ENCODE peak calls at places on chromosomes 6 and 20, in eight cellular contexts. One of them, this sample, is unnamed.

GRCh38 chr6:133376743-133377142 is 135.6 kb downstream of the EYA4 start:
- DNase-seq in neural progenitor cell: no peak
- DNase-seq in choroid plexus epithelial cell: no peak
- DNase-seq in adrenal gland: no peak
- DNase-seq in epithelial cell of proximal tubule: no peak
- DNase-seq in HFF-Myc: no peak
- DNase-seq in psoas muscle: no peak
- DNase-seq in lower lobe of right lung: no peak
- DNase-seq in this sample: no peak

GRCh38 chr6:26290941-26291340 is 74.1 kb upstream of the BTN3A2 start:
- DNase-seq in choroid plexus epithelial cell: peak; percentile 29
- DNase-seq in HFF-Myc: no peak
- DNase-seq in adrenal gland: no peak
- DNase-seq in neural progenitor cell: no peak
- DNase-seq in epithelial cell of proximal tubule: no peak
- DNase-seq in psoas muscle: no peak
- DNase-seq in lower lobe of right lung: no peak
- DNase-seq in this sample: no peak

GRCh38 chr20:2539341-2539740 is 3.0 kb downstream of the TMC2 start:
- DNase-seq in choroid plexus epithelial cell: no peak
- DNase-seq in neural progenitor cell: no peak
- DNase-seq in lower lobe of right lung: no peak
- DNase-seq in adrenal gland: no peak
- DNase-seq in HFF-Myc: no peak
- DNase-seq in epithelial cell of proximal tubule: no peak
- DNase-seq in psoas muscle: no peak
- DNase-seq in this sample: no peak

GRCh38 chr6:117417851-117418250 is 7.9 kb downstream of the ROS1 start:
- DNase-seq in neural progenitor cell: no peak
- DNase-seq in lower lobe of right lung: no peak
- DNase-seq in epithelial cell of proximal tubule: no peak
- DNase-seq in adrenal gland: no peak
- DNase-seq in HFF-Myc: no peak
- DNase-seq in choroid plexus epithelial cell: no peak
- DNase-seq in psoas muscle: no peak
- DNase-seq in this sample: no peak

GRCh38 chr6:148817689-148818088 is 70.9 kb downstream of the UST start:
- DNase-seq in lower lobe of right lung: no peak
- DNase-seq in neural progenitor cell: no peak
- DNase-seq in psoas muscle: no peak
- DNase-seq in adrenal gland: no peak
- DNase-seq in choroid plexus epithelial cell: no peak
- DNase-seq in HFF-Myc: no peak
- DNase-seq in epithelial cell of proximal tubule: no peak
- DNase-seq in this sample: no peak

GRCh38 chr6:125312478-125312877 is 10.7 kb upstream of the HDDC2 start:
- DNase-seq in choroid plexus epithelial cell: no peak
- DNase-seq in psoas muscle: no peak
- DNase-seq in HFF-Myc: no peak
- DNase-seq in adrenal gland: peak; percentile 43
- DNase-seq in lower lobe of right lung: no peak
- DNase-seq in epithelial cell of proximal tubule: no peak
- DNase-seq in neural progenitor cell: no peak
- DNase-seq in this sample: no peak

GRCh38 chr20:1875762-1876161 is 19.4 kb upstream of the SIRPA start:
- DNase-seq in choroid plexus epithelial cell: no peak
- DNase-seq in psoas muscle: no peak
- DNase-seq in HFF-Myc: no peak
- DNase-seq in lower lobe of right lung: no peak
- DNase-seq in adrenal gland: no peak
- DNase-seq in neural progenitor cell: no peak
- DNase-seq in epithelial cell of proximal tubule: no peak
- DNase-seq in this sample: no peak

GRCh38 chr20:18279231-18279630 is 9.1 kb upstream of the ZNF133 start:
- DNase-seq in adrenal gland: no peak
- DNase-seq in choroid plexus epithelial cell: no peak
- DNase-seq in lower lobe of right lung: no peak
- DNase-seq in epithelial cell of proximal tubule: no peak
- DNase-seq in neural progenitor cell: no peak
- DNase-seq in psoas muscle: no peak
- DNase-seq in HFF-Myc: no peak
- DNase-seq in this sample: no peak

GRCh38 chr20:49615401-49616153 is 47.6 kb upstream of the PTGIS start:
- DNase-seq in psoas muscle: peak; percentile 93
- DNase-seq in neural progenitor cell: no peak
- DNase-seq in lower lobe of right lung: no peak
- DNase-seq in HFF-Myc: no peak
- DNase-seq in adrenal gland: peak; percentile 95
- DNase-seq in choroid plexus epithelial cell: no peak
- DNase-seq in epithelial cell of proximal tubule: no peak
- DNase-seq in this sample: peak; percentile 82

GRCh38 chr6:13328076-13328874 is at the start of gene TBC1D7:
- DNase-seq in lower lobe of right lung: peak; percentile 93
- DNase-seq in epithelial cell of proximal tubule: peak; percentile 37
- DNase-seq in adrenal gland: peak; percentile 93
- DNase-seq in choroid plexus epithelial cell: peak; percentile 94
- DNase-seq in neural progenitor cell: peak; percentile 94
- DNase-seq in psoas muscle: peak; percentile 97
- DNase-seq in HFF-Myc: peak; percentile 65
- DNase-seq in this sample: peak; percentile 93

GRCh38 chr20:36399147-36399968 is 93.2 kb downstream of the DLGAP4 start:
- DNase-seq in neural progenitor cell: peak; percentile 83
- DNase-seq in psoas muscle: no peak
- DNase-seq in epithelial cell of proximal tubule: no peak
- DNase-seq in HFF-Myc: peak; percentile 32
- DNase-seq in lower lobe of right lung: no peak
- DNase-seq in choroid plexus epithelial cell: peak; percentile 56
- DNase-seq in adrenal gland: peak; percentile 70
- DNase-seq in this sample: no peak

GRCh38 chr6:3226422-3227362 is 761 bp downstream of the TUBB2B start:
- DNase-seq in epithelial cell of proximal tubule: no peak
- DNase-seq in adrenal gland: no peak
- DNase-seq in psoas muscle: peak; percentile 63
- DNase-seq in lower lobe of right lung: no peak
- DNase-seq in neural progenitor cell: peak; percentile 91
- DNase-seq in HFF-Myc: no peak
- DNase-seq in choroid plexus epithelial cell: no peak
- DNase-seq in this sample: no peak

GRCh38 chr6:41009669-41010068 is 29.4 kb downstream of the UNC5CL start:
- DNase-seq in adrenal gland: no peak
- DNase-seq in epithelial cell of proximal tubule: no peak
- DNase-seq in HFF-Myc: no peak
- DNase-seq in choroid plexus epithelial cell: no peak
- DNase-seq in lower lobe of right lung: no peak
- DNase-seq in psoas muscle: no peak
- DNase-seq in neural progenitor cell: no peak
- DNase-seq in this sample: no peak

DNA sequence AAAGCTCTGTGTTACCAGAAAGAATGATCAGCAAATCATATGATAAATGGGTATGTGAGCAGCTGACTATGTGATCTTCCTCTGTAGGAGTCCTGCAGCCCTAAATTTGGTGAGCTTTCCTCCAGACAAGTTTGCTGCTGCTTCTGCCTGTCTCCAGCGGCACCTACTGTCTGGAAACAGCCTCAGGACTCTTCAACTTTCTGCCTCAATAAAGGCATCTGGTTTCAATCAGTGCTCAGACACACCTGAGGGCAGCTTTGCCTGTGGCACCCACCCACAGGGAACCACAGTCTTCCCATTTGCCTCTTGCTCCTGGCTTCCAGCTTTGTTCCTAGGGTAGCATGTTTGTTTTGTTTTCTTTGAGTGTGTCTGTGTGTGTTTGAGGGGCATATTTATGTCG is 727.9 kb upstream of the MAN1A1 start:
- DNase-seq in neural progenitor cell: peak; percentile 53
- DNase-seq in choroid plexus epithelial cell: peak; percentile 1
- DNase-seq in HFF-Myc: no peak
- DNase-seq in psoas muscle: no peak
- DNase-seq in adrenal gland: no peak
- DNase-seq in epithelial cell of proximal tubule: no peak
- DNase-seq in lower lobe of right lung: no peak
- DNase-seq in this sample: no peak
- TF ChIP-seq CTCF in neural progenitor cell: peak; percentile 48
- TF ChIP-seq CTCF in choroid plexus epithelial cell: no peak
- TF ChIP-seq CTCF in HFF-Myc: no peak
- TF ChIP-seq CTCF in psoas muscle: no peak
- TF ChIP-seq CTCF in adrenal gland: no peak
- TF ChIP-seq CTCF in epithelial cell of proximal tubule: peak; percentile 50
- TF ChIP-seq CTCF in lower lobe of right lung: no peak
- TF ChIP-seq CTCF in this sample: peak; percentile 20

GRCh38 chr6:160261991-160262718 is 3.5 kb upstream of the SLC22A2 start:
- DNase-seq in HFF-Myc: no peak
- DNase-seq in choroid plexus epithelial cell: peak; percentile 63
- DNase-seq in neural progenitor cell: no peak
- DNase-seq in adrenal gland: no peak
- DNase-seq in psoas muscle: no peak
- DNase-seq in lower lobe of right lung: no peak
- DNase-seq in epithelial cell of proximal tubule: no peak
- DNase-seq in this sample: no peak
- TF ChIP-seq CTCF in HFF-Myc: no peak
- TF ChIP-seq CTCF in choroid plexus epithelial cell: peak; percentile 35
- TF ChIP-seq CTCF in neural progenitor cell: no peak
- TF ChIP-seq CTCF in adrenal gland: no peak
- TF ChIP-seq CTCF in psoas muscle: no peak
- TF ChIP-seq CTCF in lower lobe of right lung: no peak
- TF ChIP-seq CTCF in epithelial cell of proximal tubule: peak; percentile 30
- TF ChIP-seq CTCF in this sample: no peak

GRCh38 chr6:89047473-89047872 is 33.1 kb upstream of the PNRC1 start:
- DNase-seq in neural progenitor cell: no peak
- DNase-seq in psoas muscle: no peak
- DNase-seq in epithelial cell of proximal tubule: no peak
- DNase-seq in adrenal gland: no peak
- DNase-seq in choroid plexus epithelial cell: no peak
- DNase-seq in HFF-Myc: no peak
- DNase-seq in lower lobe of right lung: no peak
- DNase-seq in this sample: no peak
- TF ChIP-seq CTCF in neural progenitor cell: no peak
- TF ChIP-seq CTCF in psoas muscle: no peak
- TF ChIP-seq CTCF in epithelial cell of proximal tubule: no peak
- TF ChIP-seq CTCF in adrenal gland: no peak
- TF ChIP-seq CTCF in choroid plexus epithelial cell: no peak
- TF ChIP-seq CTCF in HFF-Myc: no peak
- TF ChIP-seq CTCF in lower lobe of right lung: no peak
- TF ChIP-seq CTCF in this sample: no peak

GRCh38 chr20:44357020-44357419 is 1.5 kb downstream of the HNF4A start:
- DNase-seq in choroid plexus epithelial cell: no peak
- DNase-seq in neural progenitor cell: no peak
- DNase-seq in HFF-Myc: no peak
- DNase-seq in psoas muscle: no peak
- DNase-seq in epithelial cell of proximal tubule: no peak
- DNase-seq in lower lobe of right lung: no peak
- DNase-seq in adrenal gland: no peak
- DNase-seq in this sample: no peak

GRCh38 chr20:44356353-44356723 is 839 bp downstream of the HNF4A start:
- DNase-seq in lower lobe of right lung: no peak
- DNase-seq in psoas muscle: no peak
- DNase-seq in adrenal gland: no peak
- DNase-seq in epithelial cell of proximal tubule: no peak
- DNase-seq in neural progenitor cell: no peak
- DNase-seq in choroid plexus epithelial cell: no peak
- DNase-seq in HFF-Myc: no peak
- DNase-seq in this sample: no peak

GRCh38 chr20:44357555-44358130 is 2.1 kb downstream of the HNF4A start:
- DNase-seq in lower lobe of right lung: no peak
- DNase-seq in epithelial cell of proximal tubule: no peak
- DNase-seq in adrenal gland: peak; percentile 40
- DNase-seq in HFF-Myc: no peak
- DNase-seq in choroid plexus epithelial cell: no peak
- DNase-seq in psoas muscle: no peak
- DNase-seq in neural progenitor cell: no peak
- DNase-seq in this sample: peak; percentile 41

GRCh38 chr20:44354979-44355502 is 458 bp upstream of the HNF4A start:
- DNase-seq in lower lobe of right lung: no peak
- DNase-seq in HFF-Myc: no peak
- DNase-seq in neural progenitor cell: no peak
- DNase-seq in choroid plexus epithelial cell: no peak
- DNase-seq in epithelial cell of proximal tubule: no peak
- DNase-seq in adrenal gland: no peak
- DNase-seq in psoas muscle: no peak
- DNase-seq in this sample: no peak

DNA sequence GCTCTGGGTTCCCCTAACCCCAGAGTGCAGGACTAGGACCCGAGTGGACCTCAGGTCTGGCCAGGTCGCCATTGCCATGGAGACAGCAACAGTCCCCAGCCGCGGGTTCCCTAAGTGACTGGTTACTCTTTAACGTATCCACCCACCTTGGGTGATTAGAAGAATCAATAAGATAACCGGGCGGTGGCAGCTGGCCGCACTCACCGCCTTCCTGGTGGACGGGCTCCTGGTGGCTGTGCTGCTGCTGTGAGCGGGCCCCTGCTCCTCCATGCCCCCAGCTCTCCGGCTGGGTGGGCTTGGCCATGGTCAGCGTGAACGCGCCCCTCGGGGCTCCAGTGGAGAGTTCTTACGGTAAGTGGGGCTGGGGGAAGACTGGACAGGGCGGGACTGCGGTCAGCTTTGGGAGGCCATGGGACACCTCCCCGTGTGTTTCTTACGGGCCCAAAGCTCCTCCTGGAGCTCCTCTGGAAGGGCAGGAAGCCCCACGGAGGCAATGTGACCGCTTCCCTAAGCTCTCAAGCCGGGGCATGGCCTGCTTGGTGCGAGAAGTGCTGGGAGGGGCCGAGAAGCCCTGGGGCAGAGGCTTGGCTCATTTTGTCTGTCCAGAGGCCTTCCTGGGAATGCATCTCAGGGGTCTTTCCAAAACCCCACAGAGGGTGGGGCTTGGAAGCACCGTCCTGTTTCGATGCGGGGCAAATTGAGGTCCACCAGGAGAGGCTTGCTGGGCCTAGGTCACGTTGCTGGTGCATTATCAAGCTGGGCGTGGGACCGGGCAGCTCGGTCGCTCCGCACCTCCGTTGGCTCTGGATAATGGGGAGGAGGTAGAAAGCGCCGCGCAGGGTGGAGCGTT is at the start of gene HNF4A:
- DNase-seq in psoas muscle: no peak
- DNase-seq in epithelial cell of proximal tubule: no peak
- DNase-seq in lower lobe of right lung: no peak
- DNase-seq in adrenal gland: no peak
- DNase-seq in choroid plexus epithelial cell: no peak
- DNase-seq in neural progenitor cell: no peak
- DNase-seq in HFF-Myc: no peak
- DNase-seq in this sample: no peak
- TF ChIP-seq CTCF in psoas muscle: no peak
- TF ChIP-seq CTCF in epithelial cell of proximal tubule: no peak
- TF ChIP-seq CTCF in lower lobe of right lung: no peak
- TF ChIP-seq CTCF in adrenal gland: no peak
- TF ChIP-seq CTCF in choroid plexus epithelial cell: no peak
- TF ChIP-seq CTCF in neural progenitor cell: no peak
- TF ChIP-seq CTCF in HFF-Myc: no peak
- TF ChIP-seq CTCF in this sample: no peak

DNA sequence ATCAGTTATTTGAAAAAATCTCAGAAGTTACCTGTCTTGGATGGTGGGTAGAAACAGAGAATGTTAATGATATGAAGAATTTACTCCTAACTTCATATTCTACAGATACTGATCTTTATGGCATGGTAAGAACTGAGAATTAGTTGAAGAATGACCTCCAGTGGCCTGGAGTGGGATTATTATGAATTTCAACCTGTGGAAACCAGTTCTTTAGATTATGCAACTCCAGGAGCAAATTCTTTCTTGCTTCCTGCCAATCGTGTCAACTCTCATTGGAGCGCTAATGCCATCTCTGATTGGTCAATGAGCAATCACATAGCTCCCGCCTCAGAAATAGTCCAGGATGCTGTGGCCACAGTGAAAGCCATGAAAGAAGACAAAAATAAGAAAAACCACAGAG is 40.6 kb downstream of the LYRM2 start:
- DNase-seq in choroid plexus epithelial cell: peak; percentile 69
- DNase-seq in HFF-Myc: peak; percentile 7
- DNase-seq in lower lobe of right lung: no peak
- DNase-seq in epithelial cell of proximal tubule: peak; percentile 23
- DNase-seq in neural progenitor cell: no peak
- DNase-seq in adrenal gland: no peak
- DNase-seq in psoas muscle: no peak
- DNase-seq in this sample: no peak
- TF ChIP-seq CTCF in choroid plexus epithelial cell: peak; percentile 5
- TF ChIP-seq CTCF in HFF-Myc: peak; percentile 3
- TF ChIP-seq CTCF in lower lobe of right lung: peak; percentile 36
- TF ChIP-seq CTCF in epithelial cell of proximal tubule: peak; percentile 34
- TF ChIP-seq CTCF in neural progenitor cell: peak; percentile 21
- TF ChIP-seq CTCF in adrenal gland: peak; percentile 28
- TF ChIP-seq CTCF in psoas muscle: no peak
- TF ChIP-seq CTCF in this sample: peak; percentile 29

This sample was measured in left ventricle myocardium inferior.